ENCODE peak calls at places on chromosomes 11 and 22, in four cellular contexts. J is adrenal gland, M is upper lobe of right lung, K is cardiac muscle cell. W is an unnamed sample.

GRCh38 chr22:38036392-38037062 is 20.7 kb upstream of the PICK1 start:
- DNase-seq in J (no peak), M (no peak), K (no peak), W (no peak)

GRCh38 chr22:19799322-19800190 is 39.0 kb downstream of the TBX1 start:
- DNase-seq in J (no peak), M (no peak), K (peak; percentile 86), W (no peak)

GRCh38 chr11:7605544-7605943 is 67.8 kb downstream of the CYB5R2 start:
- DNase-seq in J (no peak), M (no peak), K (peak; percentile 79), W (no peak)

GRCh38 chr22:27139935-27140493 is 482.6 kb downstream of the MIAT start:
- DNase-seq in J (no peak), M (no peak), K (peak; percentile 88), W (no peak)

GRCh38 chr11:73141309-73142127 is 600 bp downstream of the FCHSD2 start:
- DNase-seq in J (peak; percentile 84), M (peak; percentile 90), K (peak; percentile 88), W (peak; percentile 76)

GRCh38 chr22:36197065-36197440 is 4.6 kb downstream of the APOL4 start:
- DNase-seq in J (peak; percentile 70), M (no peak), K (peak; percentile 90), W (peak; percentile 42)

GRCh38 chr11:8839957-8840945 is 70.7 kb upstream of the AKIP1 start:
- DNase-seq in J (no peak), M (no peak), K (peak; percentile 69), W (peak; percentile 59)

GRCh38 chr22:38313384-38313955 is 3.8 kb downstream of the CSNK1E start:
- DNase-seq in J (peak; percentile 86), M (no peak), K (peak; percentile 92), W (peak; percentile 75)

GRCh38 chr11:59247535-59248227 is 35.0 kb upstream of the MPEG1 start:
- DNase-seq in J (peak; percentile 62), M (no peak), K (peak; percentile 42), W (no peak)

GRCh38 chr11:84056696-84057095 is 770.5 kb upstream of the CCDC90B start:
- DNase-seq in J (no peak), M (no peak), K (no peak), W (no peak)

GRCh38 chr22:22936915-22937656 is 49.5 kb downstream of the IGLL5 start:
- DNase-seq in J (no peak), M (no peak), K (no peak), W (no peak)

GRCh38 chr11:37957717-37958116 is 1359.7 kb upstream of the RAG2 start:
- DNase-seq in J (no peak), M (no peak), K (no peak), W (no peak)

GRCh38 chr22:40782521-40782920 is 36.6 kb downstream of the SLC25A17 start:
- DNase-seq in J (no peak), M (no peak), K (no peak), W (no peak)

GRCh38 chr22:44975444-44976262 is 34.2 kb downstream of the PHF21B start:
- DNase-seq in J (peak; percentile 89), M (peak; percentile 89), K (peak; percentile 88), W (peak; percentile 77)

GRCh38 chr22:37018086-37018814 is 997 bp downstream of the TST start:
- DNase-seq in J (no peak), M (no peak), K (no peak), W (no peak)

GRCh38 chr22:28925916-28926315 is 42.5 kb downstream of the ZNRF3 start:
- DNase-seq in J (no peak), M (no peak), K (no peak), W (no peak)

GRCh38 chr11:61293869-61294716 is 1.0 kb downstream of the VWCE start:
- DNase-seq in J (peak; percentile 78), M (peak; percentile 70), K (peak; percentile 64), W (peak; percentile 21)

GRCh38 chr11:405323-405975 is 9.3 kb downstream of the SIGIRR start:
- DNase-seq in J (no peak), M (no peak), K (peak; percentile 44), W (no peak)

GRCh38 chr22:39405346-39406085 is 5.9 kb downstream of the TAB1 start:
- DNase-seq in J (no peak), M (no peak), K (peak; percentile 78), W (no peak)

GRCh38 chr11:74276581-74276980 is 34.9 kb downstream of the P4HA3 start:
- DNase-seq in J (no peak), M (no peak), K (peak; percentile 49), W (no peak)

GRCh38 chr11:130371004-130371590 is 56.4 kb upstream of the ZBTB44 start:
- DNase-seq in J (no peak), M (no peak), K (no peak), W (no peak)

GRCh38 chr11:60987577-60988277 is 16.2 kb downstream of the CD6 start:
- DNase-seq in J (no peak), M (no peak), K (no peak), W (no peak)

GRCh38 chr11:86719781-86720463 is 47.5 kb upstream of the ME3 start:
- DNase-seq in J (no peak), M (no peak), K (peak; percentile 80), W (no peak)

GRCh38 chr11:78606667-78607066 is 32.0 kb upstream of the NARS2 start:
- DNase-seq in J (no peak), M (no peak), K (no peak), W (no peak)

GRCh38 chr11:113574171-113574570 is 99.0 kb upstream of the DRD2 start:
- DNase-seq in J (no peak), M (no peak), K (no peak), W (no peak)

GRCh38 chr22:50125029-50125428 is 35.2 kb downstream of the MOV10L1 start:
- DNase-seq in J (no peak), M (no peak), K (no peak), W (no peak)

GRCh38 chr11:72334651-72335050 is 90.7 kb upstream of the PHOX2A start:
- DNase-seq in J (no peak), M (no peak), K (no peak), W (no peak)

GRCh38 chr11:131800452-131800851 is 430.0 kb downstream of the NTM start:
- DNase-seq in J (no peak), M (no peak), K (no peak), W (no peak)

GRCh38 chr11:80698646-80699045 is 1257.8 kb upstream of the TENM4 start:
- DNase-seq in J (no peak), M (no peak), K (no peak), W (no peak)

GRCh38 chr11:82975882-82976281 is 74.3 kb downstream of the DDIAS start:
- DNase-seq in J (no peak), M (no peak), K (no peak), W (no peak)

GRCh38 chr11:120214581-120214980 is 3.7 kb downstream of the OAF start:
- DNase-seq in J (peak; percentile 52), M (no peak), K (no peak), W (no peak)

GRCh38 chr22:44155115-44155514 is 25.6 kb upstream of the PARVG start:
- DNase-seq in J (no peak), M (no peak), K (no peak), W (no peak)

GRCh38 chr11:60763692-60764369 is 7.2 kb downstream of the MS4A15 start:
- DNase-seq in J (no peak), M (no peak), K (no peak), W (no peak)

GRCh38 chr11:1745701-1746320 is 4.6 kb downstream of the IFITM10 start:
- DNase-seq in J (peak; percentile 55), M (no peak), K (no peak), W (no peak)

GRCh38 chr11:45264839-45265515 is 21.2 kb downstream of the SYT13 start:
- DNase-seq in J (no peak), M (no peak), K (peak; percentile 79), W (no peak)

DNA sequence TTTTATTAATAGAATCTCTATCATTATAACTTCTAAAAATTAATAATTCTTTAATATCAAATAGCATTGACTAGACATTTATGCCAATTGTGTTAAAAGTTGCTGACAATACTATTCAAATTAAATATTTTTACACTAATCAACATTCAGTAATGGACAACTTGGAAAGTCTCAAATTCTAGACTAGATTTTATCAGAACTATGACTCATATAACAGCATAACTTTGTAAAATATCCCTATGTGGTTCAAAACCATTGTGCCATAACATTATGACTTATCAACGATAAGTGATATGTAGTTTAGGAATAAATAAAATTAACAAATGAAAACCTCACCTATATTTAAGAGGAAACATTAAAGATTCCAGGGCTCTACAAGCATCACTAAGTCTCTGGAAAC is 291.8 kb downstream of the SBF2 start:
- DNase-seq in J (no peak), M (no peak), K (no peak), W (no peak)
- TF ChIP-seq CTCF in J (no peak), M (no peak), K (no peak), W (no peak)

DNA sequence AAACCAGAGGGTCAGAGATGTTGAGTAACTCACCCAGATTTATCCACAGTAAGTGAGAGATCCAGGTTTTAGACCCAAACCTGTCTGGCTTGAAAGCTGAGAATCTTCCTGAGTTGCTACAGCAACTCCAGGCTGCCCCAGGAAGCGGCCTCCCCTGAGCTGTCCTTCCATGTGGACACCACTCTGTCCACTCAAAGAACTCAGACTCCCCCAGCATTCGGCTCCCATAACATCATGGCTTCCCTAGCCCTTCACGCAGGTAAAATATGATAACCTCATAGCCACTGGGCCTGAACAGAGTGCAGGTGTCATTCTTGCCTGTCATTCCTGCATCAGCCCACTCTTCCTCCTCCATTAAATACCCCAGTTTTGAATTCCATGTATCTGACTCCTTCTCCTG is 657.8 kb downstream of the TBC1D22A start:
- DNase-seq in J (no peak), M (no peak), K (no peak), W (no peak)
- H3K27ac ChIP-seq in J (no peak overlapping the region), M (no peak overlapping the region), K (no peak overlapping the region), W (no peak overlapping the region)

GRCh38 chr11:75277211-75277805 is 36.7 kb downstream of the TPBGL start:
- DNase-seq in J (peak; percentile 35), M (peak; percentile 22), K (no peak), W (no peak)
- TF ChIP-seq CTCF in J (no peak), M (no peak), K (no peak), W (no peak)

GRCh38 chr11:69037074-69037473 is 11.7 kb upstream of the TPCN2 start:
- DNase-seq in J (no peak), M (no peak), K (no peak), W (no peak)

GRCh38 chr11:69034123-69034522 is 14.6 kb upstream of the TPCN2 start:
- DNase-seq in J (no peak), M (no peak), K (no peak), W (no peak)

GRCh38 chr11:69033431-69033830 is 15.3 kb upstream of the TPCN2 start:
- DNase-seq in J (no peak), M (no peak), K (no peak), W (no peak)

GRCh38 chr11:69035959-69036340 is 12.8 kb upstream of the TPCN2 start:
- DNase-seq in J (peak; percentile 57), M (no peak), K (peak; percentile 47), W (no peak)

DNA sequence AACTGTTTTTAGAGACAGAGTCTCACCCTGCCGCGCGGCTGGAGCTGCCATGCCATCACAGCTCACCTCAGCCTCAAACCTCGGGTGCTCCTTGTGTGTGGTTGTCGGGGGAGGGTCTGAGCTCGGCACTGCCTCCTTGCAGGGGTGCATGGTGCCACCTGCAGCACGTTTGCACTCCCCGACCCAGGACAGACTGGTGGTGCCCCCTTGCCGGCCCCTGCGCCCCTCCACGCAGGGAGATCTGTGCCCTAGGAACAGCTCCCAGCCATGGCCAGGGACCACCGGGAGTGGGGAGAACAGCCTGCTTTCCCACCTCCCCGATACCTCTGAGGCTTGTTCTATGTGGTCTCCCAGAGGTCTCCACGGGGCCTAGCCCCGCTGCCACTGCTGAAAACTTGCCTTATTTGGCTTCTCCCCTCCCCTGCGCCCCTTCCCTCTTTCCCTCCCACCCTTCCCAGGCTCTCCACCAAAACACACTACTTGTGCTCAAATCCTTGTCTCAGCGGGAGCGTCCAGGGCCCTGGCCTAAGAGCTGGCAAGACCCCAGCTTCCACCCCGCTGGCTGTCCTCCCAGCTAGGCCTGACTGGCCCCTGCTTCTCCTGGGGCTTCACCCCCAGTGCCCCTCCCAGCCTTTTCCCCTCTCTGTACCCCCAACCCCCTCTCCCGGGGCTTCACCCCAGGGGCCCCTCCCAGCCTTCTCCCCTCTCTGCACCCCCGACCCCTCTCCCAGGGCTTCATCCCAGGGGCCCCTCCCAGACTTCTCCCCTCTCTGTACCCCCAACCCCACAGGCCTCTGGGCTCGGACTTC is 13.4 kb upstream of the TPCN2 start:
- DNase-seq in J (no peak), M (no peak), K (peak; percentile 52), W (no peak)
- H3K27ac ChIP-seq in J (no peak overlapping the region), M (no peak overlapping the region), K (peak overlapping the region; percentile 78), W (peak overlapping the region; percentile 79)

W was measured in transverse colon.